ENCODE peak calls at places on chromosome 21, in nine cellular contexts. X is activated CD4-positive, alpha-beta T cell treated with anti-CD3 and anti-CD28 coated beads for 1 hour; V is type B pancreatic cell; A is lung microvascular endothelial cell; T is NCI-H82; I is activated naive CD8-positive, alpha-beta T cell treated with anti-CD3 and anti-CD28 coated beads, Interleukin-2, amount 50 U/mL, for 24 hours; C is heart left ventricle; Z is NCI-H1930; G is stimulated activated CD8-positive, alpha-beta memory T cell treated with anti-CD3 and anti-CD28 coated beads, Interleukin-12 subunit alpha, Interleukin-12 subunit beta, amount 100 ng/mL, for 4 hours. S is an unnamed sample.

GRCh38 chr21:20997633-20998455 is at the start of gene NCAM2:
- DNase-seq in X (peak), V (peak), A (peak), T (peak), I (peak), C (peak), Z (peak), G (peak), S (no peak)

GRCh38 chr21:41381731-41382130 is 19.9 kb downstream of the MX2 start:
- DNase-seq in X (no peak), V (no peak), A (no peak), T (no peak), I (no peak), C (no peak), Z (no peak), G (no peak), S (no peak)

GRCh38 chr21:15343066-15343465 is 278.3 kb upstream of the NRIP1 start:
- DNase-seq in X (no peak), V (no peak), A (no peak), T (no peak), I (no peak), C (no peak), Z (no peak), G (no peak), S (no peak)

GRCh38 chr21:37230632-37231246 is 36.4 kb downstream of the VPS26C start:
- DNase-seq in X (no peak), V (no peak), A (no peak), T (no peak), I (no peak), C (no peak), Z (no peak), G (no peak), S (no peak)

GRCh38 chr21:17578162-17578561 is 34.5 kb downstream of the BTG3 start:
- DNase-seq in X (no peak), V (no peak), A (no peak), T (no peak), I (no peak), C (no peak), Z (no peak), G (no peak), S (no peak)

GRCh38 chr21:31780944-31781343 is 49.0 kb upstream of the SCAF4 start:
- DNase-seq in X (no peak), V (no peak), A (no peak), T (peak), I (no peak), C (no peak), Z (peak), G (no peak), S (no peak)

GRCh38 chr21:46054447-46054846 is 43.5 kb upstream of the COL6A2 start:
- DNase-seq in X (no peak), V (peak), A (no peak), T (no peak), I (no peak), C (no peak), Z (no peak), G (no peak), S (no peak)

GRCh38 chr21:32597205-32597604 is 11.9 kb upstream of the TCP10L start:
- DNase-seq in X (no peak), V (no peak), A (peak), T (no peak), I (no peak), C (no peak), Z (no peak), G (no peak), S (no peak)